ENCODE peak calls at places on chromosomes 11 and 22, in five cellular contexts. Z, F, W, S and K are unnamed samples.

GRCh38 chr11:76380161-76380976 is 563 bp downstream of the THAP12 start:
- DNase-seq in Z (peak; percentile 68), F (no peak), W (no peak), S (peak; percentile 55), K (peak; percentile 44)

GRCh38 chr22:24553597-24554315 is 1.2 kb downstream of the GUCD1 start:
- DNase-seq in Z (no peak), F (no peak), W (no peak), S (no peak), K (no peak)

GRCh38 chr11:127274328-127274676 is 273.7 kb upstream of the KIRREL3 start:
- DNase-seq in Z (no peak), F (no peak), W (no peak), S (no peak), K (no peak)

GRCh38 chr11:7536102-7536501 is 22.3 kb downstream of the PPFIBP2 start:
- DNase-seq in Z (peak; percentile 49), F (no peak), W (no peak), S (peak; percentile 56), K (no peak)

GRCh38 chr11:45371251-45371749 is 85.2 kb upstream of the SYT13 start:
- DNase-seq in Z (peak; percentile 79), F (peak; percentile 63), W (no peak), S (peak; percentile 96), K (peak; percentile 84)

GRCh38 chr11:73163638-73164174 is 21.6 kb upstream of the FCHSD2 start:
- DNase-seq in Z (no peak), F (no peak), W (no peak), S (no peak), K (no peak)

GRCh38 chr11:44016129-44016528 is 31.7 kb upstream of the ACCSL start:
- DNase-seq in Z (no peak), F (no peak), W (no peak), S (peak; percentile 23), K (no peak)

GRCh38 chr11:126489791-126490190 is 134.3 kb downstream of the ST3GAL4 start:
- DNase-seq in Z (no peak), F (no peak), W (no peak), S (no peak), K (no peak)

GRCh38 chr22:30876221-30876751 is 92.3 kb downstream of the MORC2 start:
- DNase-seq in Z (no peak), F (no peak), W (no peak), S (no peak), K (no peak)

GRCh38 chr11:5289696-5290095 is 12.1 kb downstream of the OR51B4 start:
- DNase-seq in Z (no peak), F (no peak), W (no peak), S (no peak), K (no peak)

GRCh38 chr11:60970369-60970774 is 1.1 kb upstream of the CD6 start:
- DNase-seq in Z (peak; percentile 70), F (peak; percentile 16), W (no peak), S (peak; percentile 86), K (no peak)

GRCh38 chr11:73951797-73952196 is 971 bp downstream of the DNAJB13 start:
- DNase-seq in Z (no peak), F (no peak), W (no peak), S (no peak), K (no peak)

GRCh38 chr11:32440372-32440888 is 5.1 kb upstream of the WT1 start:
- DNase-seq in Z (no peak), F (no peak), W (no peak), S (no peak), K (no peak)

GRCh38 chr11:83549984-83550667 is 264.0 kb upstream of the CCDC90B start:
- DNase-seq in Z (no peak), F (no peak), W (no peak), S (no peak), K (no peak)

GRCh38 chr11:67400942-67401494 is 640 bp downstream of the PPP1CA start:
- DNase-seq in Z (no peak), F (no peak), W (no peak), S (no peak), K (no peak)

GRCh38 chr22:44567846-44568493 is 69.9 kb upstream of the RTL6 start:
- DNase-seq in Z (no peak), F (peak; percentile 54), W (no peak), S (no peak), K (peak; percentile 50)

GRCh38 chr11:10398525-10398924 is 56.5 kb upstream of the AMPD3 start:
- DNase-seq in Z (no peak), F (no peak), W (no peak), S (peak; percentile 38), K (no peak)

GRCh38 chr11:73942030-73942429 is 8.8 kb upstream of the DNAJB13 start:
- DNase-seq in Z (peak; percentile 48), F (no peak), W (no peak), S (no peak), K (no peak)

GRCh38 chr11:120807414-120808150 is 216.3 kb upstream of the TBCEL start:
- DNase-seq in Z (no peak), F (no peak), W (no peak), S (no peak), K (peak; percentile 74)

GRCh38 chr11:30113326-30113873 is 96.6 kb upstream of the KCNA4 start:
- DNase-seq in Z (no peak), F (no peak), W (no peak), S (no peak), K (no peak)

GRCh38 chr22:47073101-47073500 is 310.7 kb downstream of the TBC1D22A start:
- DNase-seq in Z (no peak), F (no peak), W (no peak), S (no peak), K (no peak)

GRCh38 chr22:49996532-49997220 is 15.9 kb downstream of the IL17REL start:
- DNase-seq in Z (no peak), F (no peak), W (no peak), S (no peak), K (no peak)

GRCh38 chr22:22127100-22127499 is 117.5 kb upstream of the VPREB1 start:
- DNase-seq in Z (no peak), F (no peak), W (no peak), S (no peak), K (no peak)

GRCh38 chr22:36329217-36330078 is 58.3 kb downstream of the MYH9 start:
- DNase-seq in Z (peak; percentile 64), F (peak; percentile 52), W (no peak), S (peak; percentile 80), K (no peak)

GRCh38 chr11:30344085-30344484 is 21.2 kb downstream of the ARL14EP start:
- DNase-seq in Z (no peak), F (no peak), W (peak; percentile 35), S (no peak), K (no peak)

GRCh38 chr11:20161230-20161918 is 1.1 kb upstream of the DBX1 start:
- DNase-seq in Z (no peak), F (no peak), W (no peak), S (peak; percentile 66), K (no peak)
- TF ChIP-seq JUND in Z (no peak), F (no peak), W (no peak), S (no peak), K (no peak)

GRCh38 chr11:11946878-11947277 is 61.5 kb downstream of the DKK3 start:
- DNase-seq in Z (no peak), F (no peak), W (no peak), S (no peak), K (no peak)

GRCh38 chr11:11947825-11948224 is 60.6 kb downstream of the DKK3 start:
- DNase-seq in Z (no peak), F (no peak), W (no peak), S (no peak), K (no peak)

GRCh38 chr11:11948242-11948947 is 60.0 kb downstream of the DKK3 start:
- DNase-seq in Z (no peak), F (no peak), W (no peak), S (no peak), K (peak; percentile 15)

GRCh38 chr11:11944444-11944843 is 64.0 kb downstream of the DKK3 start:
- DNase-seq in Z (no peak), F (no peak), W (no peak), S (no peak), K (no peak)

DNA sequence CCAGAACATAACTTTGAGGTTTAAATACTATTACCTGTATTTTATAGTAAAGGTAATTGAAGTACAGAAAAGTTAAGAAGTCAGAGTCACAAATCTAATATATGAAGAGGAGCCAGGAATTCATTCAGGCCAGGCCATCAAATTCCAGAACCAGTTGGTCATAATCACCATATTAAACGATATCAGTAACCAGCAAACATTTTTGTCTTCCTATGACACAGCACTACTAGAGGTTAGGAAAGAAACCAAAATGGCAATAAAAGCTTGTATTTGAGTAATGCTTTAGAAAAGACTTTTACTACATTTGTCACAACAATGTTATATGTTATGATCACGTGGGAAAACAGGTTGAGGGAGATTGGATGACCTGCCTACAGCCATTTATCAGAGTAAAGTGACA is 62.2 kb downstream of the DKK3 start:
- DNase-seq in Z (no peak), F (no peak), W (no peak), S (no peak), K (no peak)
- TF ChIP-seq JUND in Z (no peak), F (no peak), W (no peak), S (no peak), K (no peak)

GRCh38 chr11:6404341-6405038 is 14.2 kb downstream of the SMPD1 start:
- DNase-seq in Z (no peak), F (no peak), W (no peak), S (no peak), K (no peak)
- TF ChIP-seq JUND in Z (no peak), F (no peak), W (no peak), S (no peak), K (no peak)

GRCh38 chr11:108498046-108498815 is at the start of gene POGLUT3:
- DNase-seq in Z (peak; percentile 88), F (no peak), W (no peak), S (peak; percentile 78), K (peak; percentile 71)
- TF ChIP-seq JUND in Z (no peak), F (no peak), W (no peak), S (no peak), K (no peak)

DNA sequence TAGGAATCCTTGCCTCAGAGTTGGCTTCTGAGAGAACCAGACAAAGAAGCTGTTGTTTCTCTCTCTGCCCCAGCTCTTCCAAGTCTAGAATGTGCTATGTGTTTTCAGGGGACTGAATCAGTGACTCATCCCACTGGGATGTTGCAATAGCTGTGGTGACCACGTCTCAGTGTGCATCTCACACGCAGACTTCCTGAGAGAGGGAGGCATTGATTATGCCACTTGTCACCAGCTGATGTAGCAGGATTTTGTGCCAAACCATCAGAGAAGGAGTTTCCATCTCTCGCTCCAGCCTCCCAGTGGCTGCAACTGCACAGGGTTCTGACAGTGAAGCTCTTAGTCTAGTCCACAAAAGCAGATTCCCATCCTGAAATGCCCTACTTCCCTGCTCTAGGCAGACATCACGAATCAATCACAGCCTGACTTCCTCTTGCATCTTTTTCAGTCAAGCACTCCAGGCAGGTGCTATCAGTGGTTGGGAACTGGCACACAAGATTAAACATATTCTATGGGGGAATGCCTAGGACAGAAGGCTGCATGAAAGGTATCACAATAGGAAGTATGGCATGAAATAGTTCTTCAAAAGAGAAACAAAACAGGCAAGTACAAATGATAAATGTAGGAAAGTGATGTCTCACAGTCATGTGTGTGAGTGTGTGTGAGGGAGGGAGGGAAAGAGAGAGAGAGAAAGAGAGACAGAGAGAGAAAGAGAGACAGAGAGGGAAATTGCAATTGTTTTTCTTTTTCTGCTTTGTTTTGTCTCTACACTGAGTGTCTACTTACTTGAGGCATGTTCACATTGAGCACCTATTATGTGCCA is 456.0 kb downstream of the MIAT start:
- DNase-seq in Z (no peak), F (peak; percentile 95), W (no peak), S (no peak), K (no peak)
- TF ChIP-seq JUND in Z (no peak), F (peak; percentile 86), W (no peak), S (no peak), K (no peak)